ENCODE peak calls at places on chromosome 13, in eight cellular contexts. One of them, this sample, is unnamed.

GRCh38 chr13:87736849-87737400 is 65.8 kb downstream of the SLITRK5 start:
- DNase-seq in prostate gland: no peak
- DNase-seq in A549: no peak
- DNase-seq in heart left ventricle: no peak
- DNase-seq in Peyer's patch: no peak
- DNase-seq in breast epithelium: no peak
- DNase-seq in tibial nerve: no peak
- DNase-seq in esophagus squamous epithelium: no peak
- DNase-seq in this sample: no peak

GRCh38 chr13:44561352-44561751 is 14.8 kb downstream of the TSC22D1 start:
- DNase-seq in prostate gland: no peak
- DNase-seq in esophagus squamous epithelium: no peak
- DNase-seq in Peyer's patch: no peak
- DNase-seq in tibial nerve: no peak
- DNase-seq in A549: no peak
- DNase-seq in breast epithelium: no peak
- DNase-seq in heart left ventricle: no peak
- DNase-seq in this sample: no peak

GRCh38 chr13:85528578-85529215 is 270.5 kb downstream of the SLITRK6 start:
- DNase-seq in esophagus squamous epithelium: no peak
- DNase-seq in A549: peak
- DNase-seq in heart left ventricle: no peak
- DNase-seq in prostate gland: no peak
- DNase-seq in breast epithelium: no peak
- DNase-seq in Peyer's patch: no peak
- DNase-seq in tibial nerve: no peak
- DNase-seq in this sample: no peak

GRCh38 chr13:48110132-48110868 is 15.4 kb upstream of the MED4 start:
- DNase-seq in tibial nerve: no peak
- DNase-seq in breast epithelium: no peak
- DNase-seq in esophagus squamous epithelium: no peak
- DNase-seq in prostate gland: no peak
- DNase-seq in A549: no peak
- DNase-seq in Peyer's patch: no peak
- DNase-seq in heart left ventricle: no peak
- DNase-seq in this sample: no peak

GRCh38 chr13:31044658-31045620 is 112.5 kb downstream of the TEX26 start:
- DNase-seq in tibial nerve: no peak
- DNase-seq in Peyer's patch: no peak
- DNase-seq in prostate gland: no peak
- DNase-seq in breast epithelium: no peak
- DNase-seq in A549: no peak
- DNase-seq in esophagus squamous epithelium: no peak
- DNase-seq in heart left ventricle: no peak
- DNase-seq in this sample: peak

GRCh38 chr13:91647361-91647970 is 249.0 kb downstream of the GPC5 start:
- DNase-seq in breast epithelium: no peak
- DNase-seq in esophagus squamous epithelium: no peak
- DNase-seq in tibial nerve: no peak
- DNase-seq in prostate gland: no peak
- DNase-seq in Peyer's patch: no peak
- DNase-seq in heart left ventricle: peak
- DNase-seq in A549: peak
- DNase-seq in this sample: no peak

GRCh38 chr13:66689628-66690027 is 540.5 kb downstream of the PCDH9 start:
- DNase-seq in Peyer's patch: no peak
- DNase-seq in A549: peak
- DNase-seq in prostate gland: no peak
- DNase-seq in heart left ventricle: no peak
- DNase-seq in tibial nerve: no peak
- DNase-seq in esophagus squamous epithelium: no peak
- DNase-seq in breast epithelium: no peak
- DNase-seq in this sample: no peak

GRCh38 chr13:73449258-73449657 is 390.5 kb downstream of the KLF5 start:
- DNase-seq in tibial nerve: no peak
- DNase-seq in A549: peak
- DNase-seq in breast epithelium: no peak
- DNase-seq in heart left ventricle: no peak
- DNase-seq in Peyer's patch: no peak
- DNase-seq in prostate gland: no peak
- DNase-seq in esophagus squamous epithelium: no peak
- DNase-seq in this sample: no peak

GRCh38 chr13:93723316-93723715 is 496.7 kb downstream of the GPC6 start:
- DNase-seq in prostate gland: no peak
- DNase-seq in A549: no peak
- DNase-seq in Peyer's patch: no peak
- DNase-seq in heart left ventricle: no peak
- DNase-seq in breast epithelium: no peak
- DNase-seq in esophagus squamous epithelium: no peak
- DNase-seq in tibial nerve: no peak
- DNase-seq in this sample: no peak

GRCh38 chr13:112693831-112694497 is 4.1 kb downstream of the ATP11A start:
- DNase-seq in Peyer's patch: no peak
- DNase-seq in prostate gland: no peak
- DNase-seq in tibial nerve: peak
- DNase-seq in breast epithelium: peak
- DNase-seq in esophagus squamous epithelium: no peak
- DNase-seq in A549: no peak
- DNase-seq in heart left ventricle: peak
- DNase-seq in this sample: no peak
- TF ChIP-seq POLR2A in Peyer's patch: no peak
- TF ChIP-seq POLR2A in prostate gland: no peak
- TF ChIP-seq POLR2A in tibial nerve: no peak
- TF ChIP-seq POLR2A in breast epithelium: no peak
- TF ChIP-seq POLR2A in esophagus squamous epithelium: no peak
- TF ChIP-seq POLR2A in A549: no peak
- TF ChIP-seq POLR2A in heart left ventricle: no peak
- TF ChIP-seq POLR2A in this sample: no peak

GRCh38 chr13:37835392-37835791 is 34.2 kb downstream of the TRPC4 start:
- DNase-seq in esophagus squamous epithelium: no peak
- DNase-seq in heart left ventricle: no peak
- DNase-seq in prostate gland: no peak
- DNase-seq in breast epithelium: no peak
- DNase-seq in tibial nerve: no peak
- DNase-seq in A549: no peak
- DNase-seq in Peyer's patch: no peak
- DNase-seq in this sample: no peak

GRCh38 chr13:37833411-37833810 is 36.2 kb downstream of the TRPC4 start:
- DNase-seq in prostate gland: no peak
- DNase-seq in heart left ventricle: no peak
- DNase-seq in breast epithelium: no peak
- DNase-seq in esophagus squamous epithelium: no peak
- DNase-seq in tibial nerve: no peak
- DNase-seq in A549: no peak
- DNase-seq in Peyer's patch: no peak
- DNase-seq in this sample: no peak
- H3K27ac ChIP-seq in prostate gland: no peak
- H3K27ac ChIP-seq in heart left ventricle: no peak
- H3K27ac ChIP-seq in breast epithelium: no peak
- H3K27ac ChIP-seq in esophagus squamous epithelium: no peak
- H3K27ac ChIP-seq in tibial nerve: no peak
- H3K27ac ChIP-seq in A549: no peak
- H3K27ac ChIP-seq in Peyer's patch: no peak
- H3K27ac ChIP-seq in this sample: no peak

GRCh38 chr13:41059896-41060722 is 1.2 kb upstream of the WBP4 start:
- DNase-seq in prostate gland: peak
- DNase-seq in A549: peak
- DNase-seq in tibial nerve: peak
- DNase-seq in Peyer's patch: peak
- DNase-seq in heart left ventricle: peak
- DNase-seq in breast epithelium: peak
- DNase-seq in esophagus squamous epithelium: peak
- DNase-seq in this sample: peak
- TF ChIP-seq POLR2A in prostate gland: peak
- TF ChIP-seq POLR2A in A549: peak
- TF ChIP-seq POLR2A in tibial nerve: peak
- TF ChIP-seq POLR2A in Peyer's patch: peak
- TF ChIP-seq POLR2A in heart left ventricle: peak
- TF ChIP-seq POLR2A in breast epithelium: no peak
- TF ChIP-seq POLR2A in esophagus squamous epithelium: no peak
- TF ChIP-seq POLR2A in this sample: no peak

GRCh38 chr13:102700088-102701031 is 5.5 kb upstream of the METTL21C start:
- DNase-seq in tibial nerve: no peak
- DNase-seq in esophagus squamous epithelium: no peak
- DNase-seq in A549: no peak
- DNase-seq in Peyer's patch: no peak
- DNase-seq in breast epithelium: no peak
- DNase-seq in prostate gland: no peak
- DNase-seq in heart left ventricle: no peak
- DNase-seq in this sample: no peak
- H3K27ac ChIP-seq in tibial nerve: no peak
- H3K27ac ChIP-seq in esophagus squamous epithelium: no peak
- H3K27ac ChIP-seq in A549: no peak
- H3K27ac ChIP-seq in Peyer's patch: no peak
- H3K27ac ChIP-seq in breast epithelium: peak
- H3K27ac ChIP-seq in prostate gland: no peak
- H3K27ac ChIP-seq in heart left ventricle: no peak
- H3K27ac ChIP-seq in this sample: peak

GRCh38 chr13:53198699-53199098 is 170.1 kb downstream of the OLFM4 start:
- DNase-seq in A549: no peak
- DNase-seq in heart left ventricle: no peak
- DNase-seq in breast epithelium: no peak
- DNase-seq in esophagus squamous epithelium: no peak
- DNase-seq in tibial nerve: no peak
- DNase-seq in Peyer's patch: no peak
- DNase-seq in prostate gland: no peak
- DNase-seq in this sample: no peak

GRCh38 chr13:53200075-53200474 is 171.5 kb downstream of the OLFM4 start:
- DNase-seq in heart left ventricle: no peak
- DNase-seq in A549: no peak
- DNase-seq in prostate gland: no peak
- DNase-seq in esophagus squamous epithelium: no peak
- DNase-seq in breast epithelium: no peak
- DNase-seq in Peyer's patch: no peak
- DNase-seq in tibial nerve: no peak
- DNase-seq in this sample: no peak

GRCh38 chr13:53198017-53198416 is 169.4 kb downstream of the OLFM4 start:
- DNase-seq in heart left ventricle: no peak
- DNase-seq in prostate gland: no peak
- DNase-seq in tibial nerve: no peak
- DNase-seq in Peyer's patch: no peak
- DNase-seq in A549: no peak
- DNase-seq in esophagus squamous epithelium: no peak
- DNase-seq in breast epithelium: no peak
- DNase-seq in this sample: no peak

GRCh38 chr13:53201454-53202225 is 173.0 kb downstream of the OLFM4 start:
- DNase-seq in Peyer's patch: no peak
- DNase-seq in heart left ventricle: no peak
- DNase-seq in A549: no peak
- DNase-seq in breast epithelium: no peak
- DNase-seq in esophagus squamous epithelium: no peak
- DNase-seq in prostate gland: no peak
- DNase-seq in tibial nerve: no peak
- DNase-seq in this sample: peak

DNA sequence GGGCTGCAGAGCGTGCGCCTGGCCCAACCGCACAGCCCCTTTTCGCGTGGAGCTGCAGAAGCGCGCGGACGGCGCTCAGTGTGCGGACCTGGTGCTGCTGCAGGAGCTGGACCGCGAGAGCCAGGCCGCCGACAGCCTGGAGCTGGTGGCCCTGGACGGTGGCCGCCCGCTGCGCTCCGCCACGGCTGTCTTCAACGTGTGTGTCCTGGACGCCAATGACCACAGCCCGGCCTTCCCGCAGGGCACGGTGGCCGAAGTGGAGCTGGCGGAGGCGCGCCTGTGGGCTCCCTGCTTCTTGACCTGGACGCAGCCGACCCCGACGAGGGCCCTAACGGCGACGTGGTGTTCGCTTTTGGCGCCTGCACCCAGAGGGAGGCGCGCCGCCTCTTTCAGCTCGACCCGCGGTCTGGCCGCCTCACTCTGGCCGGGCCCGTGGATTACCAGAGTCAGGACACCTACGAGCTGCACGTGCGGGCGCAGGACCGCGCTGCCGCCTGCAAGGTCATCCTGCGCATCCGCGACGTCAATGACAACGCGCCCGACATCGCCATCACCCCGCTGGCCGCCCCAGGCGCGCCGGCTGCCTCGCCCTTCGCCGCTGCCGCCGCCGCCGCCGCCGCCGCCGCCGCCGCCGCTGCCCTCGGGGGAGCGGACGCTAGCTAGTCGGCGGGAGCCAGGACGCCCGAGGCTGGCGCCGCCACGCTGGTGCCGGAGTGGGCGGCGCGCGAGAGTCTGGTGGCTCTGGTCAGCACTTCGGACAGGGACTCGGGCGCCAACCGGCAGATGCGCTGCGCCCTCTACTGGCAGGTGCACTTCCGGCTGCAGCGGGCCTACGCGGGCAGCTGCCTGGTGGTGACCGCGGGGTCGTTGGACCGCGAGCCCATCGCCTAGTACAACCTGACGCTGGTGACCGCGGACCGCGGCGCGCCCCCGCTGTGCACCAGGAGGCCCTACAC is 172.2 kb downstream of the OLFM4 start:
- DNase-seq in heart left ventricle: peak
- DNase-seq in tibial nerve: peak
- DNase-seq in prostate gland: peak
- DNase-seq in breast epithelium: peak
- DNase-seq in esophagus squamous epithelium: no peak
- DNase-seq in Peyer's patch: no peak
- DNase-seq in A549: no peak
- DNase-seq in this sample: no peak
- TF ChIP-seq POLR2A in heart left ventricle: no peak
- TF ChIP-seq POLR2A in tibial nerve: no peak
- TF ChIP-seq POLR2A in prostate gland: no peak
- TF ChIP-seq POLR2A in breast epithelium: no peak
- TF ChIP-seq POLR2A in esophagus squamous epithelium: no peak
- TF ChIP-seq POLR2A in Peyer's patch: no peak
- TF ChIP-seq POLR2A in A549: no peak
- TF ChIP-seq POLR2A in this sample: no peak